ENCODE peak calls at places on chromosomes 7 and 10, in four cellular contexts. J is Kasumi-1; K is chondrocyte; I is activated CD4-positive, CD25-positive, alpha-beta regulatory T cell treated with anti-CD3 and anti-CD28 coated beads, Interleukin-2, amount 50 U/mL, for 16 hours. G is an unnamed sample.

GRCh38 chr10:58511765-58512469 is 755 bp upstream of the BICC1 start:
- DNase-seq in J (no peak), K (peak; percentile 72), I (no peak), G (peak; percentile 23)

GRCh38 chr10:130770018-130770630 is 541.4 kb downstream of the TCERG1L start:
- DNase-seq in J (no peak), K (no peak), I (no peak), G (no peak)

GRCh38 chr10:86370006-86370585 is 3.5 kb upstream of the GRID1 start:
- DNase-seq in J (no peak), K (peak; percentile 48), I (no peak), G (no peak)

GRCh38 chr7:65307651-65308299 is 65.9 kb upstream of the ZNF92 start:
- DNase-seq in J (peak; percentile 79), K (no peak), I (peak; percentile 2), G (peak; percentile 15)

GRCh38 chr7:13731643-13732042 is 257.8 kb downstream of the ETV1 start:
- DNase-seq in J (no peak), K (no peak), I (no peak), G (no peak)

GRCh38 chr7:137130751-137131158 is 212.8 kb downstream of the PTN start:
- DNase-seq in J (no peak), K (no peak), I (no peak), G (no peak)

GRCh38 chr7:64879097-64879730 is 23.9 kb upstream of the ZNF273 start:
- DNase-seq in J (peak; percentile 59), K (peak; percentile 68), I (no peak), G (no peak)

GRCh38 chr10:103481974-103482531 is 3.0 kb upstream of the CALHM3 start:
- DNase-seq in J (peak; percentile 99), K (no peak), I (no peak), G (no peak)

GRCh38 chr7:22633286-22633953 is 93.6 kb upstream of the IL6 start:
- DNase-seq in J (no peak), K (no peak), I (no peak), G (no peak)

GRCh38 chr10:13043520-13043919 is 42.0 kb upstream of the CCDC3 start:
- DNase-seq in J (no peak), K (no peak), I (no peak), G (no peak)

GRCh38 chr10:96833220-96834001 is 1.3 kb downstream of the LCOR start:
- DNase-seq in J (peak; percentile 50), K (no peak), I (no peak), G (peak; percentile 37)

GRCh38 chr7:45092100-45092930 is 3.5 kb upstream of the NACAD start:
- DNase-seq in J (no peak), K (no peak), I (no peak), G (no peak)

GRCh38 chr10:81479316-81479715 is 395.7 kb upstream of the NRG3 start:
- DNase-seq in J (no peak), K (no peak), I (no peak), G (no peak)

GRCh38 chr7:28536259-28536658 is 123.9 kb downstream of the CREB5 start:
- DNase-seq in J (no peak), K (no peak), I (no peak), G (no peak)

GRCh38 chr7:99210265-99210970 is 2.5 kb upstream of the KPNA7 start:
- DNase-seq in J (no peak), K (no peak), I (no peak), G (no peak)

GRCh38 chr10:77397103-77397502 is 240.5 kb downstream of the KCNMA1 start:
- DNase-seq in J (no peak), K (no peak), I (no peak), G (no peak)

GRCh38 chr7:480531-481218 is 39.0 kb downstream of the PDGFA start:
- DNase-seq in J (no peak), K (peak; percentile 84), I (no peak), G (no peak)

GRCh38 chr10:80405636-80406035 is 2.7 kb upstream of the PRXL2A start:
- DNase-seq in J (no peak), K (no peak), I (no peak), G (no peak)

GRCh38 chr7:14748461-14748860 is 154.1 kb downstream of the DGKB start:
- DNase-seq in J (no peak), K (no peak), I (no peak), G (no peak)

GRCh38 chr10:100356067-100357017 is 9.3 kb downstream of the SCD start:
- DNase-seq in J (no peak), K (no peak), I (no peak), G (no peak)

GRCh38 chr7:84975586-84976185 is 211.2 kb downstream of the SEMA3D start:
- DNase-seq in J (no peak), K (no peak), I (no peak), G (no peak)

GRCh38 chr10:49036638-49037037 is 78.7 kb downstream of the VSTM4 start:
- DNase-seq in J (no peak), K (no peak), I (no peak), G (no peak)